ENCODE peak calls at places on chromosomes 1 and 21, in seven cellular contexts. M is left ventricle myocardium inferior; H is mesenchymal stem cell; N is transverse colon; I is CD8-positive, alpha-beta memory T cell; K is effector memory CD4-positive, alpha-beta T cell; U is tibial artery. A is an unnamed sample.

GRCh38 chr1:41348394-41348793 is 12.8 kb upstream of the FOXO6 start:
- DNase-seq in M (no peak), H (no peak), N (no peak), I (no peak), K (no peak), U (no peak), A (no peak)

GRCh38 chr1:94801919-94802546 is 18.1 kb upstream of the SLC44A3 start:
- DNase-seq in M (no peak), H (peak; percentile 94), N (peak; percentile 24), I (no peak), K (no peak), U (peak; percentile 29), A (peak; percentile 53)

GRCh38 chr1:235601087-235601486 is 48.5 kb downstream of the GNG4 start:
- DNase-seq in M (no peak), H (no peak), N (no peak), I (no peak), K (no peak), U (no peak), A (no peak)

GRCh38 chr1:221877365-221877764 is 135.5 kb upstream of the DUSP10 start:
- DNase-seq in M (no peak), H (no peak), N (no peak), I (no peak), K (no peak), U (no peak), A (no peak)

GRCh38 chr1:85078903-85079302 is 30.6 kb upstream of the MCOLN3 start:
- DNase-seq in M (no peak), H (peak; percentile 21), N (no peak), I (no peak), K (no peak), U (no peak), A (no peak)

GRCh38 chr1:209411491-209411929 is 172.0 kb upstream of the CAMK1G start:
- DNase-seq in M (no peak), H (no peak), N (no peak), I (no peak), K (no peak), U (no peak), A (no peak)

GRCh38 chr1:56297948-56298347 is 281.4 kb downstream of the PLPP3 start:
- DNase-seq in M (no peak), H (no peak), N (no peak), I (no peak), K (no peak), U (no peak), A (no peak)

GRCh38 chr1:28512058-28512611 is 6.3 kb downstream of the RCC1 start:
- DNase-seq in M (no peak), H (peak; percentile 31), N (no peak), I (no peak), K (no peak), U (no peak), A (no peak)

GRCh38 chr1:228162286-228163003 is 3.2 kb upstream of the IBA57 start:
- DNase-seq in M (peak; percentile 56), H (no peak), N (no peak), I (no peak), K (no peak), U (no peak), A (no peak)

GRCh38 chr1:158035976-158036583 is 42.6 kb downstream of the KIRREL1 start:
- DNase-seq in M (no peak), H (peak; percentile 66), N (peak; percentile 43), I (no peak), K (no peak), U (no peak), A (no peak)

GRCh38 chr1:162466797-162467196 is 30.8 kb upstream of the UHMK1 start:
- DNase-seq in M (no peak), H (no peak), N (no peak), I (no peak), K (no peak), U (no peak), A (no peak)

GRCh38 chr1:39154553-39155361 is 49.7 kb upstream of the MACF1 start:
- DNase-seq in M (peak; percentile 26), H (peak; percentile 98), N (peak; percentile 28), I (no peak), K (no peak), U (peak; percentile 64), A (no peak)

GRCh38 chr1:43348809-43349593 is 9.8 kb upstream of the CDC20 start:
- DNase-seq in M (peak; percentile 85), H (peak; percentile 60), N (peak; percentile 94), I (peak; percentile 83), K (peak; percentile 48), U (peak; percentile 65), A (peak; percentile 90)

GRCh38 chr1:21339402-21340229 is 49.4 kb upstream of the ECE1 start:
- DNase-seq in M (no peak), H (no peak), N (no peak), I (no peak), K (no peak), U (no peak), A (no peak)

GRCh38 chr1:12125422-12126355 is 41.1 kb upstream of the TNFRSF1B start:
- DNase-seq in M (no peak), H (no peak), N (no peak), I (no peak), K (no peak), U (no peak), A (no peak)

GRCh38 chr21:44949161-44950015 is 9.6 kb downstream of the SLX9 start:
- DNase-seq in M (peak; percentile 89), H (peak; percentile 72), N (peak; percentile 90), I (peak; percentile 87), K (peak; percentile 61), U (peak; percentile 89), A (peak; percentile 90)

GRCh38 chr1:145891143-145891542 is 5.5 kb upstream of the ANKRD35 start:
- DNase-seq in M (no peak), H (no peak), N (no peak), I (no peak), K (no peak), U (no peak), A (no peak)

GRCh38 chr1:42282024-42282579 is 52.9 kb downstream of the FOXJ3 start:
- DNase-seq in M (no peak), H (peak; percentile 58), N (no peak), I (no peak), K (no peak), U (no peak), A (no peak)

GRCh38 chr1:151992345-151993083 is 1.1 kb downstream of the S100A10 start:
- DNase-seq in M (peak; percentile 81), H (peak; percentile 93), N (peak; percentile 89), I (no peak), K (peak; percentile 31), U (peak; percentile 91), A (peak; percentile 91)

DNA sequence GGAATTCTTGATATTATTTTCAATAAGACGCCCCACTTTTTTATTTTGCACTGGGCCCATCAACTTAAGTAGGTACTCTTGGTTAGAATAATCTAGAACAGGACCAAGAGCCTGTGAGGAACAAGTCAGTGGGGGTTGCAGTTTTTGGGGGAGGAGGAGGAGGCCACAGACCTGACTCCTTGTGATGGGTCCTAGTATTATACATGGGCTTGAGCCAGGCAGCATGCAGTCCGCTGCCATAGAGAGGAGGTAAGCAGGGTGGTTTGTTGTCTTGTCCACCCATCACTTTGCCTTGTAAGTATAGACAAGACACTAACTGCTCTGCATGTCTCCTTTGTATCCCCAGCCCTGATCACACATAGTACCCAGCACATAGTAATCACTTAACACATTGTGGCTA is 24.5 kb downstream of the ROR1 start:
- DNase-seq in M (no peak), H (no peak), N (no peak), I (no peak), K (no peak), U (no peak), A (no peak)
- H3K4me1 ChIP-seq in M (peaks cover 55% of the 10 kb centered on the region), H (peaks cover 20% of the 10 kb centered on the region), N (no peaks in the 10 kb centered on the region), I (no peaks in the 10 kb centered on the region), K (no peaks in the 10 kb centered on the region), U (no peaks in the 10 kb centered on the region), A (no peaks in the 10 kb centered on the region)

GRCh38 chr1:35452086-35452485 is 105.1 kb downstream of the KIAA0319L start:
- DNase-seq in M (peak; percentile 60), H (peak; percentile 65), N (peak; percentile 29), I (no peak), K (no peak), U (peak; percentile 51), A (peak; percentile 68)
- H3K27ac ChIP-seq in M (peak overlapping the region; percentile 63), H (no peak overlapping the region), N (peak overlapping the region; percentile 69), I (no peak overlapping the region), K (no peak overlapping the region), U (peak overlapping the region; percentile 48), A (no peak overlapping the region)

GRCh38 chr1:16289959-16290358 is 53.0 kb upstream of the CPLANE2 start:
- DNase-seq in M (no peak), H (no peak), N (no peak), I (no peak), K (no peak), U (no peak), A (no peak)

GRCh38 chr1:16296643-16297042 is 55.6 kb downstream of the FBXO42 start:
- DNase-seq in M (no peak), H (no peak), N (no peak), I (no peak), K (no peak), U (no peak), A (no peak)

GRCh38 chr1:16292739-16293138 is 55.8 kb upstream of the CPLANE2 start:
- DNase-seq in M (no peak), H (no peak), N (no peak), I (no peak), K (no peak), U (no peak), A (no peak)

GRCh38 chr1:16294219-16295212 is 57.5 kb upstream of the CPLANE2 start:
- DNase-seq in M (no peak), H (no peak), N (no peak), I (no peak), K (no peak), U (no peak), A (no peak)

DNA sequence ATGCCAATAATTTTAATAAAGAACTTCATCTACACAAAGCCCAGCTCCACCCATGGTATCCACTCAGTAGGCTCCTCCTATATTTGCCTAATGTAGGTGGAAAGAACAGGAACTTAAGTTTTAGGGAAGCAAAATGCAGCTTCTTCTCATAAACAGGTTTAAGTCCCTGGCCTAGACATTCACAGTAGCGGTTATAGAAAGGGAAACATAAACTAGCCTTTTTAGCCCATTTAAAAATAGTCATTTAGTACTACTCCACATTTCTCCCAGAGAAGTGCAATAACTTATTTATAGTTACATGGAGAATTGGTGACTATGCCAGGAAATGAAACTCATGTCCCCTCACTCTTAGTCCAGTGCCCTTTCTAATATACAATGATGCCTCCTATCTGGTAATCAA is 56.6 kb upstream of the CPLANE2 start:
- DNase-seq in M (no peak), H (no peak), N (no peak), I (no peak), K (no peak), U (no peak), A (no peak)
- H3K4me1 ChIP-seq in M (peaks cover 37% of the 10 kb centered on the region), H (no peaks in the 10 kb centered on the region), N (no peaks in the 10 kb centered on the region), I (peaks cover 5% of the 10 kb centered on the region), K (no peaks in the 10 kb centered on the region), U (no peaks in the 10 kb centered on the region), A (peaks cover 12% of the 10 kb centered on the region)

GRCh38 chr21:42491328-42491727 is 4.7 kb downstream of the RSPH1 start:
- DNase-seq in M (no peak), H (no peak), N (no peak), I (no peak), K (no peak), U (no peak), A (no peak)

GRCh38 chr21:42489991-42490390 is 6.0 kb downstream of the RSPH1 start:
- DNase-seq in M (no peak), H (no peak), N (no peak), I (no peak), K (no peak), U (no peak), A (no peak)

GRCh38 chr21:42493109-42494060 is 2.6 kb downstream of the RSPH1 start:
- DNase-seq in M (no peak), H (no peak), N (peak; percentile 80), I (no peak), K (no peak), U (no peak), A (no peak)

GRCh38 chr21:42489006-42489563 is 6.9 kb downstream of the RSPH1 start:
- DNase-seq in M (no peak), H (no peak), N (no peak), I (no peak), K (no peak), U (no peak), A (no peak)

GRCh38 chr21:42490735-42491134 is 5.3 kb downstream of the RSPH1 start:
- DNase-seq in M (no peak), H (no peak), N (peak; percentile 63), I (no peak), K (no peak), U (no peak), A (no peak)
- H3K27ac ChIP-seq in M (no peak overlapping the region), H (no peak overlapping the region), N (peak overlapping the region; percentile 61), I (no peak overlapping the region), K (no peak overlapping the region), U (no peak overlapping the region), A (no peak overlapping the region)